ENCODE peak calls at places on chromosome 14, in four cellular contexts. I is HepG2, T is K562, Y is H1. F is an unnamed sample.
A peak's percentile ranks its signal among the peaks of the same experiment; 100 is the strongest.

GRCh38 chr14:65044596-65044959 is 57.7 kb downstream of the MAX start:
- DNase-seq in I (no peak), T (peak; percentile 79), Y (no peak), F (no peak)

GRCh38 chr14:50865677-50866076 is 6.2 kb upstream of the ABHD12B start:
- DNase-seq in I (no peak), T (no peak), Y (no peak), F (peak; percentile 3)

GRCh38 chr14:91303091-91303923 is 58.8 kb upstream of the GPR68 start:
- DNase-seq in I (peak; percentile 28), T (peak; percentile 96), Y (peak; percentile 100), F (peak; percentile 38)

GRCh38 chr14:50883827-50884197 is 12.0 kb downstream of the ABHD12B start:
- DNase-seq in I (no peak), T (no peak), Y (no peak), F (no peak)

GRCh38 chr14:99971929-99972747 is 93.1 kb upstream of the EVL start:
- DNase-seq in I (no peak), T (no peak), Y (no peak), F (no peak)

GRCh38 chr14:99822800-99823455 is 29.7 kb downstream of the EML1 start:
- DNase-seq in I (no peak), T (no peak), Y (no peak), F (no peak)

GRCh38 chr14:92549853-92550244 is 36.3 kb downstream of the RIN3 start:
- DNase-seq in I (no peak), T (no peak), Y (no peak), F (no peak)

GRCh38 chr14:95495538-95496025 is 20.9 kb downstream of the SYNE3 start:
- DNase-seq in I (no peak), T (no peak), Y (no peak), F (peak; percentile 68)

GRCh38 chr14:65225299-65226159 is 123.2 kb upstream of the MAX start:
- DNase-seq in I (no peak), T (no peak), Y (no peak), F (no peak)

GRCh38 chr14:99127651-99128167 is 144.3 kb downstream of the BCL11B start:
- DNase-seq in I (no peak), T (no peak), Y (no peak), F (no peak)

GRCh38 chr14:101462726-101463565 is 98.3 kb upstream of the DIO3 start:
- DNase-seq in I (no peak), T (no peak), Y (no peak), F (no peak)

GRCh38 chr14:61109288-61109687 is 128.2 kb downstream of the SLC38A6 start:
- DNase-seq in I (no peak), T (no peak), Y (no peak), F (no peak)
- TF ChIP-seq JUN in I (no peak), T (no peak), Y (no peak), F (no peak)

GRCh38 chr14:90295870-90296516 is 35.7 kb downstream of the NRDE2 start:
- DNase-seq in I (no peak), T (no peak), Y (no peak), F (no peak)
- H3K36me3 ChIP-seq in I (peaks cover 50% of the 10 kb centered on the region), T (peaks cover 47% of the 10 kb centered on the region), Y (peaks cover 23% of the 10 kb centered on the region), F (peaks cover 5% of the 10 kb centered on the region)

GRCh38 chr14:66380143-66380542 is 106.0 kb upstream of the CCDC196 start:
- DNase-seq in I (no peak), T (no peak), Y (no peak), F (peak; percentile 19)
- TF ChIP-seq JUN in I (no peak), T (no peak), Y (no peak), F (no peak)

DNA sequence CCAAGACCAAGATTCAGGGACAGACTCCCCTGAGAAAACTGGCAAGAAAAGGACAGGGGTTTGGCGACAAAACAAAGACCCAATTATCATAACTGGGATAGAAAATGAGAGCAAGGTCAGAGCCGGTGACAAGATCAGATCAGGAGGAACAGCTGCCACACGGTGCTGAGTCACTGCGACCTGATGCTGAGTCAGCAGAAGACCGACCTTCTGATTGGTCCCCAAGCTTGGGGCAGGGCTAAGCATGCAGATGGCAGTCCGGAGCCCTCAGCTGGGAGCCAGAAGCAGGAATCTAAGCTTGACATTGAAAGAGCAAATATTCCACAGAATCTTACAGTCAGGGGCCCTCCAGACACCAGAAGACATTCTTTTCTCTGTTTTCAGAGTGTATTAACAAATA is 19.1 kb upstream of the ARMH4 start:
- DNase-seq in I (peak; percentile 79), T (peak; percentile 96), Y (peak; percentile 83), F (peak; percentile 71)
- H3K36me3 ChIP-seq in I (no peaks in the 10 kb centered on the region), T (no peaks in the 10 kb centered on the region), Y (no peaks in the 10 kb centered on the region), F (no peaks in the 10 kb centered on the region)

GRCh38 chr14:77625360-77625759 is 8.9 kb upstream of the SPTLC2 start:
- DNase-seq in I (no peak), T (no peak), Y (no peak), F (no peak)
- TF ChIP-seq JUN in I (no peak), T (no peak), Y (no peak), F (no peak)

GRCh38 chr14:58362798-58363412 is 32.8 kb upstream of the TOMM20L start:
- DNase-seq in I (peak; percentile 41), T (peak; percentile 4), Y (no peak), F (peak; percentile 28)
- H3K36me3 ChIP-seq in I (peaks cover 59% of the 10 kb centered on the region), T (peaks cover 36% of the 10 kb centered on the region), Y (peaks cover 55% of the 10 kb centered on the region), F (peaks cover 12% of the 10 kb centered on the region)

GRCh38 chr14:104246401-104247335 is 108.3 kb downstream of the KIF26A start:
- DNase-seq in I (no peak), T (no peak), Y (no peak), F (no peak)

GRCh38 chr14:104247336-104248202 is 109.2 kb downstream of the KIF26A start:
- DNase-seq in I (no peak), T (no peak), Y (no peak), F (no peak)

GRCh38 chr14:104245075-104245474 is 106.7 kb downstream of the KIF26A start:
- DNase-seq in I (no peak), T (no peak), Y (no peak), F (no peak)

GRCh38 chr14:104244221-104245011 is 106.0 kb downstream of the KIF26A start:
- DNase-seq in I (no peak), T (no peak), Y (no peak), F (no peak)

DNA sequence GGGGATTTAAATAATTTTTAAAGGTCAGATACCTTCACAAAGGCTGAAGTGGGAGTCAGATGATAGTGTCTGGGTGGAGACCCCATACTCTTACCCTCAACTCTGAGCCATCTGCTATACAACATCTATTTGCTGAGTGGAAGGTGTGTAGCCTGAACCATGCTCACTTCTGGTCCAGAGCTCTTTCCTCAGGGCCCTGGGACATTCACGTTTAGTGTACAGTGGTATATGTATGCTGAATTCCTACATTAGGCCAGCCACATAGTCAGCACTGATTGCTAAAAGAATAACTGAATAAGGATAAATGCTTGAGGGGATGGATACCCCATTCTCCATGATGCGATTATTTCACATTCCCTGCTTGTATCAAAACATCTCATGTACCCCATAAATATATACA is 107.3 kb downstream of the KIF26A start:
- DNase-seq in I (no peak), T (no peak), Y (no peak), F (no peak)
- TF ChIP-seq JUN in I (no peak), T (no peak), Y (no peak), F (no peak)

DNA sequence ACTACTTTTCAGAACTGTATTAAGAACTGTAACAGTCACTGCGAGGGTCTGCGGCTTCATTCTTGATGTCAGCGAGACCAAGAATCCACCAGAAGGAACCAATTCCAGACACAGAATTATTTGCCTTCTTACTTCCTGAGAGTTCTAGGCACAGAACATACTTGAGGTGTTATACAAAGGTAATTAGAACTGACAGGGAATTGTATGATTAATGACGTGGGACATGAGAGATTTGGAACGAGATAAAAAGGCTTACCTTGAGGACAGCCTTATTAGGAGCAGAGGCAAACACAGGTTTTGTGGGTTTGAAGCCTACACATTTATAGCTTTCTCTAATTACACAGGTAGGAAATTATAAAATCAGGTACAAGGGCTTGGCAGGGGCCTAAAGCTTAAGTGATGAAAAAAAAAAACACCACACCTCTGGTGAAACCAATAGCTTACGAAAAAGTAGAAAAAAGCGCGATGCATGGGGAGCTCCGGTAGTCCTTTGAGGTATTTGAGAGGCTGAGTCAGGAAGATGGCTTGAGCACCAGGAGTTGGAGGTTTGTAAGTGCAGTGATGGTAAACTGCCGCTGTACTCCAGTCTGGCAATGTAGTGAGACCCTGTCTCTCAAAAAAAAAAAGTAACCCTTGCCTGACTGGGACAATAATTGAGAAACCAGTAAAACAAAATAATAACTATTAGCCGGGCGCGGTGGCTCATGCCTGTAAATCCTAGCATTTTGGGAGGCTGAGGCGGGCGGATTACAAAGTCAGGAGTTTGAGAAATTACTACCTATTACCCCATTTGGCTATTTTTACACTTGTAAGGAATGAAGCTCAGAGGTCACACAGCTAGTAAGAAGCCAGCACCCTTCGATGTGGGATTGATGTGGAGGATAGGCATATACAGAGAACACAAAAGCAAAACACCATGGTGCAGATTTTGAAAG is 795 bp upstream of the ACOT2 start:
- DNase-seq in I (peak; percentile 46), T (peak; percentile 0), Y (no peak), F (peak; percentile 4)
- H3K36me3 ChIP-seq in I (peaks cover 2% of the 10 kb centered on the region), T (no peaks in the 10 kb centered on the region), Y (no peaks in the 10 kb centered on the region), F (no peaks in the 10 kb centered on the region)